ENCODE peak calls at places on chromosomes 7 and 10, in eight cellular contexts. One of them, this sample, is unnamed.

GRCh38 chr7:137996386-137996851 is 5.5 kb downstream of the CREB3L2 start:
- DNase-seq in GM23248: peak; percentile 59
- DNase-seq in stomach: peak; percentile 34
- DNase-seq in endodermal cell: no peak
- DNase-seq in Peyer's patch: no peak
- DNase-seq in tibial artery: peak; percentile 51
- DNase-seq in HL-60: peak; percentile 47
- DNase-seq in Panc1: no peak
- DNase-seq in this sample: no peak

GRCh38 chr7:105779856-105780815 is 96.3 kb downstream of the ATXN7L1 start:
- DNase-seq in Panc1: no peak
- DNase-seq in Peyer's patch: no peak
- DNase-seq in tibial artery: no peak
- DNase-seq in HL-60: no peak
- DNase-seq in stomach: no peak
- DNase-seq in endodermal cell: peak; percentile 87
- DNase-seq in GM23248: no peak
- DNase-seq in this sample: no peak

GRCh38 chr10:58157076-58157766 is 110.5 kb downstream of the IPMK start:
- DNase-seq in GM23248: peak; percentile 99
- DNase-seq in stomach: peak; percentile 46
- DNase-seq in Panc1: no peak
- DNase-seq in Peyer's patch: no peak
- DNase-seq in HL-60: peak; percentile 33
- DNase-seq in endodermal cell: no peak
- DNase-seq in tibial artery: no peak
- DNase-seq in this sample: peak; percentile 18

GRCh38 chr7:69599211-69599878 is 1.1 kb downstream of the AUTS2 start:
- DNase-seq in HL-60: no peak
- DNase-seq in stomach: no peak
- DNase-seq in Panc1: no peak
- DNase-seq in endodermal cell: peak; percentile 74
- DNase-seq in GM23248: peak; percentile 41
- DNase-seq in Peyer's patch: no peak
- DNase-seq in tibial artery: no peak
- DNase-seq in this sample: peak; percentile 37

GRCh38 chr7:23597908-23598224 is 684 bp downstream of the CCDC126 start:
- DNase-seq in stomach: no peak
- DNase-seq in endodermal cell: no peak
- DNase-seq in tibial artery: no peak
- DNase-seq in HL-60: no peak
- DNase-seq in Peyer's patch: no peak
- DNase-seq in Panc1: no peak
- DNase-seq in GM23248: no peak
- DNase-seq in this sample: no peak

GRCh38 chr10:70887804-70888800 is at the start of gene PCBD1:
- DNase-seq in GM23248: peak; percentile 84
- DNase-seq in stomach: peak; percentile 86
- DNase-seq in Panc1: no peak
- DNase-seq in Peyer's patch: peak; percentile 92
- DNase-seq in HL-60: no peak
- DNase-seq in endodermal cell: peak; percentile 89
- DNase-seq in tibial artery: peak; percentile 77
- DNase-seq in this sample: peak; percentile 89

GRCh38 chr7:2707481-2707880 is 19.5 kb downstream of the AMZ1 start:
- DNase-seq in Panc1: no peak
- DNase-seq in Peyer's patch: no peak
- DNase-seq in GM23248: no peak
- DNase-seq in endodermal cell: peak; percentile 49
- DNase-seq in tibial artery: no peak
- DNase-seq in HL-60: no peak
- DNase-seq in stomach: no peak
- DNase-seq in this sample: no peak

GRCh38 chr10:103502849-103503660 is 9.6 kb downstream of the NEURL1 start:
- DNase-seq in tibial artery: no peak
- DNase-seq in GM23248: no peak
- DNase-seq in Panc1: no peak
- DNase-seq in Peyer's patch: peak; percentile 34
- DNase-seq in stomach: no peak
- DNase-seq in endodermal cell: peak; percentile 73
- DNase-seq in HL-60: no peak
- DNase-seq in this sample: no peak

GRCh38 chr7:98136423-98136822 is 29.8 kb downstream of the LMTK2 start:
- DNase-seq in endodermal cell: no peak
- DNase-seq in tibial artery: no peak
- DNase-seq in HL-60: no peak
- DNase-seq in stomach: no peak
- DNase-seq in Panc1: no peak
- DNase-seq in Peyer's patch: no peak
- DNase-seq in GM23248: no peak
- DNase-seq in this sample: no peak

GRCh38 chr7:85310301-85310700 is 123.4 kb upstream of the SEMA3D start:
- DNase-seq in Panc1: no peak
- DNase-seq in tibial artery: no peak
- DNase-seq in endodermal cell: no peak
- DNase-seq in Peyer's patch: no peak
- DNase-seq in GM23248: no peak
- DNase-seq in stomach: no peak
- DNase-seq in HL-60: no peak
- DNase-seq in this sample: no peak

GRCh38 chr10:79055100-79055782 is 13.5 kb upstream of the ZMIZ1 start:
- DNase-seq in HL-60: no peak
- DNase-seq in GM23248: no peak
- DNase-seq in Peyer's patch: peak; percentile 13
- DNase-seq in Panc1: no peak
- DNase-seq in tibial artery: no peak
- DNase-seq in endodermal cell: peak; percentile 33
- DNase-seq in stomach: peak; percentile 22
- DNase-seq in this sample: peak; percentile 5

GRCh38 chr10:79054203-79055099 is 14.3 kb upstream of the ZMIZ1 start:
- DNase-seq in stomach: peak; percentile 87
- DNase-seq in Panc1: no peak
- DNase-seq in tibial artery: peak; percentile 15
- DNase-seq in HL-60: no peak
- DNase-seq in Peyer's patch: peak; percentile 80
- DNase-seq in endodermal cell: peak; percentile 41
- DNase-seq in GM23248: no peak
- DNase-seq in this sample: peak; percentile 78

GRCh38 chr10:79052311-79053080 is 16.3 kb upstream of the ZMIZ1 start:
- DNase-seq in Peyer's patch: peak; percentile 44
- DNase-seq in GM23248: peak; percentile 28
- DNase-seq in Panc1: no peak
- DNase-seq in HL-60: no peak
- DNase-seq in stomach: peak; percentile 47
- DNase-seq in tibial artery: no peak
- DNase-seq in endodermal cell: peak; percentile 81
- DNase-seq in this sample: peak; percentile 21

GRCh38 chr10:79053081-79053434 is 15.7 kb upstream of the ZMIZ1 start:
- DNase-seq in GM23248: no peak
- DNase-seq in stomach: no peak
- DNase-seq in Panc1: no peak
- DNase-seq in Peyer's patch: no peak
- DNase-seq in tibial artery: peak; percentile 9
- DNase-seq in endodermal cell: no peak
- DNase-seq in HL-60: no peak
- DNase-seq in this sample: peak; percentile 32

DNA sequence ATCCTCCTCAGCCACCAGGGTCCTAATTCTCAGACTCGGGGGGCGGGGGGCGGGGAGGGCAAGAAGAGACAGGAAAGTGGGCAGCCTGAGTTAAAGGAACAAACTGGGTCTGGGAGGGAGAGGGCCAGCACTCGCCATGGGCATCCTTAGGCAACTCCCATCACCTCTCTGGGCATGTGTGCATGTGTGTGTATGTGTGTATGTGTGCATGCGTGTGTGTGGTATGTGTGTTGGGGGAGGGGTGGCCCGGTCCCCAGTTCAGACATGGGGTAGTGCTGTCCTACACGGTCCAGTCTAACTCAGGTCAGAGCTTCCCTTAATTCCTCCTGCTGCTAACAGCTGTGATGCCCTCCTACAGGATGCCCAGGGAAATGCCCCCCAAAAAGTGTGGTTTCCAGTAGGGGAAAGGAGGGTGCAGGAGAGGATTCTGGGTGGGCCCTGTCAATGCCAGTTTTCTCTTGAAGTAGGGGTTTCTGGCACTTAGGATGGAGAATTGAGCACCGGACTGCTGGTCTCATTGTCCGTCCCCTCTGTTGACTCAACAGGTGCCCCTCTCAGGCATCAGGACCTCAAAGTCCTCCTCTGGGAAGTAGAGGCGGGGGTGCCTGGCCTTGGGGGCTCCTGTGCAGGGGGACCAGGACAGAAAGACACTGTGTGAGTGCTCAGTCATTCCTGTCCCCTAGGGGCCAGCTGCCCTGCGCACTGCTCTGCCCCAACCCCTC is 15.1 kb upstream of the ZMIZ1 start:
- DNase-seq in Peyer's patch: peak; percentile 38
- DNase-seq in GM23248: no peak
- DNase-seq in stomach: no peak
- DNase-seq in tibial artery: peak; percentile 10
- DNase-seq in Panc1: no peak
- DNase-seq in HL-60: no peak
- DNase-seq in endodermal cell: no peak
- DNase-seq in this sample: peak; percentile 31
- H3K27ac ChIP-seq in Peyer's patch: no peak overlapping the region
- H3K27ac ChIP-seq in GM23248: no peak overlapping the region
- H3K27ac ChIP-seq in stomach: peak overlapping the region; percentile 79
- H3K27ac ChIP-seq in tibial artery: no peak overlapping the region
- H3K27ac ChIP-seq in Panc1: no peak overlapping the region
- H3K27ac ChIP-seq in HL-60: no peak overlapping the region
- H3K27ac ChIP-seq in endodermal cell: no peak overlapping the region
- H3K27ac ChIP-seq in this sample: no peak overlapping the region

GRCh38 chr10:97850446-97850845 is 803 bp downstream of the GOLGA7B start:
- DNase-seq in tibial artery: no peak
- DNase-seq in GM23248: no peak
- DNase-seq in stomach: no peak
- DNase-seq in endodermal cell: no peak
- DNase-seq in Peyer's patch: no peak
- DNase-seq in HL-60: no peak
- DNase-seq in Panc1: no peak
- DNase-seq in this sample: no peak
- H3K27me3 ChIP-seq in tibial artery: no peaks in the 10 kb centered on the region
- H3K27me3 ChIP-seq in GM23248: peaks cover 29% of the 10 kb centered on the region
- H3K27me3 ChIP-seq in stomach: peaks cover 39% of the 10 kb centered on the region
- H3K27me3 ChIP-seq in endodermal cell: peaks cover 84% of the 10 kb centered on the region
- H3K27me3 ChIP-seq in Peyer's patch: no peaks in the 10 kb centered on the region
- H3K27me3 ChIP-seq in HL-60: peaks cover 23% of the 10 kb centered on the region
- H3K27me3 ChIP-seq in Panc1: peaks cover 15% of the 10 kb centered on the region
- H3K27me3 ChIP-seq in this sample: no peaks in the 10 kb centered on the region

GRCh38 chr7:130380861-130381455 is 664 bp downstream of the CPA1 start:
- DNase-seq in tibial artery: no peak
- DNase-seq in HL-60: no peak
- DNase-seq in endodermal cell: peak; percentile 32
- DNase-seq in Peyer's patch: peak; percentile 8
- DNase-seq in Panc1: no peak
- DNase-seq in stomach: no peak
- DNase-seq in GM23248: no peak
- DNase-seq in this sample: peak; percentile 43

GRCh38 chr7:130379551-130380120 is 658 bp upstream of the CPA1 start:
- DNase-seq in endodermal cell: peak; percentile 44
- DNase-seq in GM23248: no peak
- DNase-seq in HL-60: no peak
- DNase-seq in Peyer's patch: peak; percentile 41
- DNase-seq in stomach: no peak
- DNase-seq in Panc1: no peak
- DNase-seq in tibial artery: no peak
- DNase-seq in this sample: peak; percentile 86

GRCh38 chr7:130379019-130379418 is 1.3 kb upstream of the CPA1 start:
- DNase-seq in stomach: no peak
- DNase-seq in GM23248: no peak
- DNase-seq in Peyer's patch: no peak
- DNase-seq in tibial artery: no peak
- DNase-seq in Panc1: no peak
- DNase-seq in endodermal cell: no peak
- DNase-seq in HL-60: no peak
- DNase-seq in this sample: no peak

GRCh38 chr7:130381468-130382312 is 1.4 kb downstream of the CPA1 start:
- DNase-seq in Panc1: no peak
- DNase-seq in GM23248: no peak
- DNase-seq in endodermal cell: peak; percentile 92
- DNase-seq in tibial artery: no peak
- DNase-seq in stomach: no peak
- DNase-seq in Peyer's patch: peak; percentile 45
- DNase-seq in HL-60: no peak
- DNase-seq in this sample: peak; percentile 95

GRCh38 chr7:130380121-130380860 is at the start of gene CPA1:
- DNase-seq in tibial artery: no peak
- DNase-seq in GM23248: no peak
- DNase-seq in stomach: no peak
- DNase-seq in Peyer's patch: peak; percentile 31
- DNase-seq in Panc1: no peak
- DNase-seq in endodermal cell: peak; percentile 45
- DNase-seq in HL-60: no peak
- DNase-seq in this sample: peak; percentile 85
- H3K27ac ChIP-seq in tibial artery: peak within 1 kb of the TSS; percentile 61
- H3K27ac ChIP-seq in GM23248: no peak within 1 kb of the TSS
- H3K27ac ChIP-seq in stomach: no peak within 1 kb of the TSS
- H3K27ac ChIP-seq in Peyer's patch: no peak within 1 kb of the TSS
- H3K27ac ChIP-seq in Panc1: no peak within 1 kb of the TSS
- H3K27ac ChIP-seq in endodermal cell: peak within 1 kb of the TSS; percentile 32
- H3K27ac ChIP-seq in HL-60: no peak within 1 kb of the TSS
- H3K27ac ChIP-seq in this sample: peak within 1 kb of the TSS; percentile 96

DNA sequence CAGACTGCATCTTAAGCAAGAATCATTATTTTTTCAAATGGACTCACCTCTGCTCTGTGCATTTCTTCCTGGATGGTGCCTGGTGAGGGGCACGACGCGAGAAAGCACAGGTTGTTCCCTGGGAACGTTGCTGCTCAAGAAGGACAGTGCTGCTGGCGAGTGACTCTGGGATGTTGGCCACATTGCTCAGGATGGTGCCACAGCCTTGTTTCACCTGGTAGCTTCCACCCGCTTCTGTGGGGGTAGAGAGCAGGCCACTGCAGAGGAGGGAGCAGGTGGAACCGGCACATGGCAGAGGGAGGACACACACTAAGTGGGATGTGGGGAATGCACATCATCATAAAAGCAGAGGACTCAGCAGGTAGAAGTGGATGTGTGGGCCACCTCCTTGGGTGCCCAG is 444.7 kb downstream of the TCERG1L start:
- DNase-seq in stomach: no peak
- DNase-seq in HL-60: no peak
- DNase-seq in tibial artery: no peak
- DNase-seq in endodermal cell: no peak
- DNase-seq in Peyer's patch: no peak
- DNase-seq in Panc1: no peak
- DNase-seq in GM23248: no peak
- DNase-seq in this sample: no peak
- H3K27me3 ChIP-seq in stomach: no peaks in the 10 kb centered on the region
- H3K27me3 ChIP-seq in HL-60: no peaks in the 10 kb centered on the region
- H3K27me3 ChIP-seq in tibial artery: no peaks in the 10 kb centered on the region
- H3K27me3 ChIP-seq in endodermal cell: no peaks in the 10 kb centered on the region
- H3K27me3 ChIP-seq in Peyer's patch: no peaks in the 10 kb centered on the region
- H3K27me3 ChIP-seq in Panc1: peaks cover 2% of the 10 kb centered on the region
- H3K27me3 ChIP-seq in GM23248: no peaks in the 10 kb centered on the region
- H3K27me3 ChIP-seq in this sample: no peaks in the 10 kb centered on the region